ENCODE peak calls at places on chromosomes 4 and X, in nine cellular contexts. U, R, K, G, F, I, E, P and J are unnamed samples.

GRCh38 chr4:141395246-141395830 is 174.6 kb downstream of the ZNF330 start:
- DNase-seq in U (no peak), R (no peak), K (no peak), G (no peak), F (no peak), I (no peak), E (peak; percentile 20), P (no peak), J (no peak)

GRCh38 chr4:8599657-8600056 is 7.1 kb downstream of the CPZ start:
- DNase-seq in U (no peak), R (no peak), K (no peak), G (no peak), F (no peak), I (peak; percentile 77), E (no peak), P (no peak), J (no peak)

GRCh38 chr4:60648774-60649173 is 551.4 kb upstream of the ADGRL3 start:
- DNase-seq in U (no peak), R (no peak), K (no peak), G (no peak), F (no peak), I (no peak), E (peak; percentile 97), P (no peak), J (no peak)

GRCh38 chr4:111937368-111937767 is 207.9 kb upstream of the FAM241A start:
- DNase-seq in U (no peak), R (no peak), K (no peak), G (no peak), F (no peak), I (peak; percentile 30), E (peak; percentile 43), P (no peak), J (no peak)

GRCh38 chr4:142901166-142901662 is 55.1 kb upstream of the INPP4B start:
- DNase-seq in U (no peak), R (no peak), K (no peak), G (no peak), F (no peak), I (peak; percentile 5), E (peak; percentile 15), P (no peak), J (no peak)

GRCh38 chrX:149495573-149496071 is 9.5 kb downstream of the IDS start:
- DNase-seq in U (peak; percentile 26), R (no peak), K (no peak), G (no peak), F (no peak), I (peak; percentile 39), E (peak; percentile 92), P (no peak), J (no peak)

GRCh38 chrX:10242036-10242435 is 85.3 kb downstream of the CLCN4 start:
- DNase-seq in U (no peak), R (no peak), K (no peak), G (peak; percentile 63), F (no peak), I (no peak), E (no peak), P (no peak), J (no peak)

GRCh38 chr4:175971393-175972179 is 94.1 kb upstream of the WDR17 start:
- DNase-seq in U (no peak), R (no peak), K (no peak), G (peak; percentile 12), F (no peak), I (no peak), E (no peak), P (no peak), J (no peak)

GRCh38 chrX:9676311-9676710 is 89.3 kb downstream of the GPR143 start:
- DNase-seq in U (peak; percentile 17), R (no peak), K (no peak), G (no peak), F (no peak), I (peak; percentile 27), E (no peak), P (no peak), J (no peak)

GRCh38 chrX:103220511-103221406 is 5.9 kb downstream of the BEX4 start:
- DNase-seq in U (no peak), R (no peak), K (no peak), G (peak; percentile 39), F (no peak), I (no peak), E (no peak), P (no peak), J (no peak)
- H3K4me3 ChIP-seq in U (no peak overlapping the region), R (no peak overlapping the region), K (no peak overlapping the region), G (no peak overlapping the region), F (no peak overlapping the region), I (no peak overlapping the region), E (no peak overlapping the region), P (no peak overlapping the region), J (no peak overlapping the region)

DNA sequence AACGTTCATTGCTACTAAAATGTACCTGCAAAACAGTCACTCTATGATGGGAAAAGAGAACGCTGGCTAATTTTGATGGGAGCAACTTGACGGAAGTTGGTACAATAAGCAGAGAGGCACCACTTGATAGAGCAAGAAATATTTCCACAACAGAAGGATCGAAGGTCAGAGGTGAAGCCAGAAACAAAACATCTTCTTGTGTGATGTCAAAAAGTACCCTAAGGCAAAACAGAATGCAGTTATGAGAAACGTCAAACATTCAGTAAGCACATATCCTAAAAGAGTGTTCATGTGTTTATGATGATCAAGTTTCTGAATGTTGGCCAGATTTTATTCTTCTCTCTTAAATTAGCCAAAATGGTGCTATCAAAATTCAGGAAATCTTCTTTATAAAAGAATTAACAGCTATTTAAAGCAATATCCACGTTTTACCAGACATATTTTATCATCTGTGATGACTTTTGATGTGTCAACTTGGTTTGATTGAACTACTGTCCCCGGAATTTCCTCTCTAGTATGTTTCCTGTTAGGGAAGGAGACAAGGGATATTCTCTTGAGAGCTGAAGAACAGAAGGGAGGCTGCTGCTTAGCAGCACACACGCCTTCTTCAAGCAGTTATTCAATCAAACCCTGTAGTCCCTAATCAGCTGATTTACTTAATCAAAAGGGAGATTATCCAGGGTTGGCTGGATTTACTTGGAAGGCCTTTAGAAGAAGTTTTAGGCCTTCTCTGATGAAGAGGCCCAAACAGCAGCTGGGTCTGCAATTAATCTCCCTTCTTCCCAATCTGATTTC is 15.7 kb downstream of the AASDH start:
- DNase-seq in U (no peak), R (no peak), K (no peak), G (no peak), F (no peak), I (no peak), E (no peak), P (no peak), J (no peak)
- H3K27ac ChIP-seq in U (no peak overlapping the region), R (no peak overlapping the region), K (no peak overlapping the region), G (no peak overlapping the region), F (no peak overlapping the region), I (peak overlapping the region; percentile 21), E (no peak overlapping the region), P (no peak overlapping the region), J (no peak overlapping the region)

GRCh38 chrX:104568304-104568915 is 2.4 kb downstream of the IL1RAPL2 start:
- DNase-seq in U (no peak), R (no peak), K (no peak), G (no peak), F (no peak), I (no peak), E (no peak), P (no peak), J (no peak)
- H3K27me3 ChIP-seq in U (no peaks in the 10 kb centered on the region), R (no peaks in the 10 kb centered on the region), K (no peaks in the 10 kb centered on the region), G (no peaks in the 10 kb centered on the region), F (no peaks in the 10 kb centered on the region), I (peaks cover 64% of the 10 kb centered on the region), E (peaks cover 17% of the 10 kb centered on the region), P (no peaks in the 10 kb centered on the region), J (no peaks in the 10 kb centered on the region)

GRCh38 chr4:55124337-55125076 is 888 bp downstream of the KDR start:
- DNase-seq in U (no peak), R (no peak), K (no peak), G (peak; percentile 30), F (peak; percentile 34), I (peak; percentile 58), E (no peak), P (no peak), J (no peak)

GRCh38 chr4:55125763-55126541 is 557 bp upstream of the KDR start:
- DNase-seq in U (peak; percentile 18), R (peak; percentile 79), K (no peak), G (peak; percentile 79), F (peak; percentile 18), I (peak; percentile 34), E (no peak), P (no peak), J (no peak)

GRCh38 chr4:55125087-55125721 is at the start of gene KDR:
- DNase-seq in U (peak; percentile 28), R (peak; percentile 23), K (no peak), G (peak; percentile 74), F (peak; percentile 43), I (peak; percentile 58), E (peak; percentile 29), P (no peak), J (no peak)

GRCh38 chr4:55122235-55122634 is 3.2 kb downstream of the KDR start:
- DNase-seq in U (no peak), R (no peak), K (no peak), G (no peak), F (no peak), I (no peak), E (peak; percentile 45), P (no peak), J (no peak)

GRCh38 chr4:55123791-55124190 is 1.6 kb downstream of the KDR start:
- DNase-seq in U (no peak), R (no peak), K (no peak), G (no peak), F (no peak), I (no peak), E (no peak), P (no peak), J (no peak)
- H3K4me3 ChIP-seq in U (peak overlapping the region; percentile 65), R (peak overlapping the region; percentile 58), K (no peak overlapping the region), G (no peak overlapping the region), F (peak overlapping the region; percentile 82), I (peak overlapping the region; percentile 85), E (no peak overlapping the region), P (no peak overlapping the region), J (no peak overlapping the region)